ENCODE peak calls at places on chromosomes 5 and 9, in seven cellular contexts. N, T, I, K, E, L and W are unnamed samples.

GRCh38 chr5:108143581-108143980 is 238.3 kb downstream of the FBXL17 start:
- DNase-seq in N (no peak), T (no peak), I (no peak), K (no peak), E (no peak), L (peak), W (no peak)

GRCh38 chr9:36345103-36345846 is 54.8 kb downstream of the RNF38 start:
- DNase-seq in N (no peak), T (no peak), I (no peak), K (no peak), E (no peak), L (no peak), W (no peak)

GRCh38 chr9:34559616-34560546 is 29.6 kb downstream of the CNTFR start:
- DNase-seq in N (peak), T (no peak), I (no peak), K (no peak), E (no peak), L (peak), W (peak)

GRCh38 chr9:127667906-127668305 is 38.9 kb upstream of the CFAP157 start:
- DNase-seq in N (no peak), T (no peak), I (no peak), K (no peak), E (no peak), L (no peak), W (no peak)

GRCh38 chr5:174542037-174542436 is 182.3 kb upstream of the MSX2 start:
- DNase-seq in N (no peak), T (no peak), I (no peak), K (no peak), E (no peak), L (no peak), W (no peak)

GRCh38 chr5:79122963-79123362 is 11.4 kb downstream of the BHMT start:
- DNase-seq in N (no peak), T (no peak), I (no peak), K (no peak), E (no peak), L (no peak), W (no peak)

GRCh38 chr5:17896605-17897004 is 262.3 kb downstream of the TAF11L14 start:
- DNase-seq in N (no peak), T (no peak), I (no peak), K (no peak), E (no peak), L (peak), W (no peak)

GRCh38 chr5:117318528-117318927 is 743.9 kb upstream of the SEMA6A start:
- DNase-seq in N (no peak), T (no peak), I (no peak), K (no peak), E (no peak), L (no peak), W (no peak)

GRCh38 chr9:134205636-134206316 is 41.4 kb upstream of the RNU6ATAC start:
- DNase-seq in N (no peak), T (no peak), I (no peak), K (no peak), E (peak), L (peak), W (peak)

GRCh38 chr9:16612627-16613026 is 257.8 kb downstream of the BNC2 start:
- DNase-seq in N (no peak), T (no peak), I (no peak), K (no peak), E (no peak), L (peak), W (no peak)

GRCh38 chr5:149054416-149054815 is 8.4 kb downstream of the SH3TC2 start:
- DNase-seq in N (no peak), T (no peak), I (no peak), K (no peak), E (no peak), L (no peak), W (no peak)

GRCh38 chr9:113508111-113508749 is 44.7 kb downstream of the RGS3 start:
- DNase-seq in N (peak), T (no peak), I (no peak), K (no peak), E (no peak), L (peak), W (no peak)

GRCh38 chr5:142319105-142319504 is 5.7 kb downstream of the SPRY4 start:
- DNase-seq in N (no peak), T (no peak), I (no peak), K (no peak), E (no peak), L (peak), W (no peak)
- H3K4me3 ChIP-seq in N (no peak), T (no peak), I (no peak), K (no peak), E (no peak), L (peak), W (peak)

GRCh38 chr5:172805736-172806255 is 28.3 kb upstream of the ERGIC1 start:
- DNase-seq in N (no peak), T (no peak), I (no peak), K (no peak), E (peak), L (no peak), W (no peak)

GRCh38 chr5:172809774-172810173 is 24.3 kb upstream of the ERGIC1 start:
- DNase-seq in N (no peak), T (no peak), I (no peak), K (no peak), E (no peak), L (no peak), W (no peak)

GRCh38 chr5:172805018-172805683 is 28.9 kb upstream of the ERGIC1 start:
- DNase-seq in N (no peak), T (no peak), I (no peak), K (no peak), E (no peak), L (no peak), W (no peak)

GRCh38 chr5:172806897-172807672 is 27.0 kb upstream of the ERGIC1 start:
- DNase-seq in N (peak), T (peak), I (no peak), K (peak), E (peak), L (peak), W (peak)

DNA sequence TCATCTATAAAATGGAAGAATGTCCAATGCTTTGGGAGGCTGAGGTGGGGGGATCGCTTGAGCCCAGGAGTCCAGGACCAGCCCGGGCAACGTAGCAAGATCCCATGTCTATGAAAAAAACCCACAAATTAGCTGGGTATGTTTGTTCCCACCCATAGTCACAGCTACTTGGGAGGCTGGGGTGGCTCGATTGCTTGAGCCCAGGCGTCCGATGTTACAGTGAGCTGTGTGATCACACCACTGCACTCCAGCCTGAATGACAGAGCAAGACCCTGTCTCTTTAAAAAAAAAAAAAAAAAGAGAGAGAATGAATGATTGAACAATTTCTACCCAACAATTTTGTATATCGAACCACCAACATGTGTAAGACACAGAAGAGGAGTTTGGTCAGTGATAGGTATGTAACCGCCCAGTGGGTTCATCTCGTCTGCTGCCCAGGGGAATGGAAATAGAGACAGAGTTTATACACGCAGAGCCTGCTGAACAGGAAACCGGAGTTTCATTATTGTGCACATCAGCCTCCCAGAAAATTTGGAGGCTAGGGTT is 26.2 kb upstream of the ERGIC1 start:
- DNase-seq in N (no peak), T (no peak), I (no peak), K (no peak), E (peak), L (no peak), W (no peak)
- H3K4me3 ChIP-seq in N (peak), T (peak), I (no peak), K (peak), E (no peak), L (no peak), W (peak)

DNA sequence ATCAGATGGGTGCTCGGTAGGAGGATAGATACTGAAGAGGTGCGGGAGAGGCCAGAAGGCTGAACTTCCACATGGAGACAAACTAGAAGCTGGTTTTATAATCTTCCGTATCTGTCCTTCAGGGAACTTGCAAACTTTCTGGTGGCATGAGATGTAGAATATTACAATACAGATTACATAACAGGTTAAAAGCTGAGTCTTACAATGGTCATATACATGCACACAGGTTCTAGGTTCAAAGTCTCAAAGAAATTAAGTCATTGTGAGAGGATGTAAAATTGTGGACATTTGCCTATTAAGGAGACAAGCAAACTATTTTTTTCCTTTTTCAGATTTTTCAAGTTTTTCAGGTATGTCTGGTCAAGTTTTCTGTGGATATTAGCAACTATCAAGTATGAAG is 10.4 kb upstream of the ZSWIM6 start:
- DNase-seq in N (no peak), T (no peak), I (no peak), K (no peak), E (no peak), L (no peak), W (no peak)
- H3K4me3 ChIP-seq in N (no peak), T (no peak), I (no peak), K (no peak), E (no peak), L (no peak), W (no peak)

GRCh38 chr9:137305788-137306545 is 3.9 kb upstream of the NRARP start:
- DNase-seq in N (no peak), T (no peak), I (no peak), K (peak), E (peak), L (no peak), W (peak)

GRCh38 chr9:137305060-137305787 is 3.2 kb upstream of the NRARP start:
- DNase-seq in N (no peak), T (peak), I (no peak), K (peak), E (peak), L (peak), W (peak)

GRCh38 chr9:137308102-137308619 is 6.1 kb upstream of the NRARP start:
- DNase-seq in N (no peak), T (no peak), I (no peak), K (no peak), E (no peak), L (no peak), W (no peak)

GRCh38 chr9:137307255-137308101 is 5.4 kb upstream of the NRARP start:
- DNase-seq in N (no peak), T (no peak), I (no peak), K (peak), E (peak), L (no peak), W (no peak)

GRCh38 chr9:137306546-137307254 is 4.6 kb upstream of the NRARP start:
- DNase-seq in N (no peak), T (no peak), I (no peak), K (peak), E (peak), L (no peak), W (peak)
- H3K4me3 ChIP-seq in N (no peak), T (no peak), I (peak), K (peak), E (no peak), L (no peak), W (peak)

GRCh38 chr5:131382407-131383395 is 118.8 kb downstream of the CDC42SE2 start:
- DNase-seq in N (peak), T (peak), I (no peak), K (no peak), E (no peak), L (peak), W (no peak)

GRCh38 chr5:131384616-131385214 is 120.9 kb downstream of the CDC42SE2 start:
- DNase-seq in N (no peak), T (no peak), I (no peak), K (no peak), E (no peak), L (peak), W (no peak)

GRCh38 chr5:131386124-131386523 is 122.3 kb downstream of the CDC42SE2 start:
- DNase-seq in N (no peak), T (no peak), I (no peak), K (no peak), E (no peak), L (no peak), W (no peak)

GRCh38 chr5:131381792-131382191 is 117.9 kb downstream of the CDC42SE2 start:
- DNase-seq in N (no peak), T (no peak), I (no peak), K (no peak), E (no peak), L (no peak), W (no peak)

GRCh38 chr5:131384181-131384580 is 120.3 kb downstream of the CDC42SE2 start:
- DNase-seq in N (no peak), T (no peak), I (no peak), K (no peak), E (no peak), L (no peak), W (no peak)
- H3K4me3 ChIP-seq in N (no peak), T (no peak), I (no peak), K (no peak), E (no peak), L (no peak), W (no peak)

GRCh38 chr9:137431416-137431931 is 8.3 kb downstream of the NOXA1 start:
- DNase-seq in N (no peak), T (no peak), I (no peak), K (no peak), E (peak), L (no peak), W (peak)
- H3K4me3 ChIP-seq in N (no peak), T (no peak), I (no peak), K (no peak), E (no peak), L (no peak), W (no peak)